ENCODE peak calls at places on chromosomes 4 and X, in six cellular contexts. B is K562, S is GM12878, M is endothelial cell of umbilical vein, E is A549, J is HepG2. D is an unnamed sample.
A peak's percentile ranks its signal among the peaks of the same experiment; 100 is the strongest.

GRCh38 chrX:57119416-57119815 is 1.9 kb downstream of the SPIN2B start:
- DNase-seq in J (no peak), E (no peak), S (no peak), B (no peak), M (no peak), D (no peak)

GRCh38 chrX:148811236-148811635 is 310.8 kb downstream of the AFF2 start:
- DNase-seq in B (no peak), J (no peak), S (no peak), M (no peak), E (no peak), D (no peak)

GRCh38 chr4:75708218-75708691 is 16.1 kb upstream of the USO1 start:
- DNase-seq in E (peak; percentile 50), J (peak; percentile 43), S (no peak), M (no peak), B (no peak), D (peak; percentile 42)

GRCh38 chrX:26649534-26649933 is 433.6 kb downstream of the MAGEB5 start:
- DNase-seq in S (no peak), J (peak; percentile 4), B (peak; percentile 22), M (no peak), E (peak; percentile 35), D (peak; percentile 37)

GRCh38 chrX:49915352-49916222 is 6.8 kb upstream of the CLCN5 start:
- DNase-seq in B (peak; percentile 38), E (peak; percentile 57), J (peak; percentile 33), M (peak; percentile 49), S (no peak), D (peak; percentile 64)

GRCh38 chrX:12349201-12349600 is 210.9 kb downstream of the FRMPD4 start:
- DNase-seq in S (no peak), J (no peak), B (no peak), M (no peak), E (peak; percentile 5), D (no peak)

GRCh38 chr4:168826620-168827019 is 183.4 kb downstream of the CBR4 start:
- DNase-seq in E (no peak), J (no peak), S (no peak), B (no peak), M (no peak), D (no peak)

GRCh38 chr4:159382875-159383568 is 280.1 kb downstream of the RAPGEF2 start:
- DNase-seq in E (no peak), M (peak; percentile 73), J (no peak), B (no peak), S (no peak), D (no peak)

GRCh38 chrX:42695800-42696358 is 82.1 kb downstream of the PPP1R2C start:
- DNase-seq in J (no peak), S (no peak), B (no peak), E (no peak), M (no peak), D (no peak)

GRCh38 chr4:177861551-177862094 is 419.4 kb upstream of the AGA start:
- DNase-seq in J (no peak), E (no peak), S (no peak), B (no peak), M (no peak), D (no peak)

GRCh38 chrX:66833426-66833825 is 194.5 kb upstream of the EDA2R start:
- DNase-seq in S (peak; percentile 1), B (no peak), J (no peak), M (no peak), E (no peak), D (no peak)

GRCh38 chrX:124229374-124229773 is 103.1 kb upstream of the TEX13D start:
- DNase-seq in M (no peak), J (no peak), E (no peak), B (no peak), S (no peak), D (no peak)

GRCh38 chrX:31124536-31124935 is 52.7 kb upstream of the FTHL17 start:
- DNase-seq in M (peak; percentile 18), S (no peak), B (no peak), E (no peak), J (no peak), D (no peak)

GRCh38 chr4:88242144-88242543 is 42.2 kb downstream of the PPM1K start:
- DNase-seq in B (no peak), S (no peak), M (no peak), E (no peak), J (peak; percentile 55), D (no peak)

GRCh38 chr4:52641853-52642563 is 17.1 kb downstream of the USP46 start:
- DNase-seq in E (no peak), J (no peak), B (no peak), S (peak; percentile 67), M (peak; percentile 66), D (no peak)

GRCh38 chr4:121817701-121818100 is 6.0 kb downstream of the CCNA2 start:
- DNase-seq in J (no peak), B (no peak), E (no peak), S (no peak), M (no peak), D (no peak)

GRCh38 chr4:67934628-67935027 is 28.7 kb downstream of the TMPRSS11A start:
- DNase-seq in B (no peak), M (peak; percentile 89), S (no peak), E (no peak), J (no peak), D (no peak)

GRCh38 chr4:83013420-83013867 is 2.8 kb upstream of the LIN54 start:
- DNase-seq in S (no peak), B (no peak), M (no peak), J (no peak), E (no peak), D (peak; percentile 29)

DNA sequence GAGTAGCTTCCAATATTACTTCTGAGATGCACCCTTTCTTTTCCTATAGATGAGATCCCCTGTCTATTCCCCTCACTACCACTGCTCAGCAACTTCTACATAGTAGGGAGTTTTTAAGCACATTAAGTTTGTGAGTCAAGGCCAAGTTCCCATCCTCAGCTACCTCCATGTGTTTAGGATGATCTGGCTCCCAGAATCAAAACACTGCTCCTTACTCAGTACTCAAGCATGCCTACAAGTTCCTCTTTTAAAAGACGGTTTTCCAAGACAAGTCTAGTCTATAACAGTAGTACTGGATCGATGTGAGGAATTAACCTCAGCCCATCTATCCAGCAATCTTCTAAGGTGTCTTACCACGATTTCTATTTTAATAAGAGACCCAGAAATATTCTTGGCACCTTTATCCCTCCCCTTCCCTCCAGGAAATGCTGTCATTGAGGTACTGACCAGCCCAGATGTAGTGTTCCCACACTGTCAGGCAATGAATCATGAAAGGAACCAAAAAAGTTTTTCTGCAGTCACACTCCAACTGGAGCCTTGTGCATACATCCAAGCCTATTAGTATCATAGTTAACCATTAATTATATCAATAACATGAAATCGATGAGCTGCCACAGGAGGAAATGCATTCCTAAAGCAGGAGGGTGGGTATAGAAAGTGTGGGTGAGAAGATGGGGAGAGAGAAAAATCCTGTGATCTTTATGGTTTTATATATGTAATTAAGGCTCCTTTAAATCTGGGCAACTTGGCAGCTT is 29.6 kb downstream of the AREG start:
- DNase-seq in S (no peak), B (no peak), J (no peak), E (no peak), M (peak; percentile 44), D (no peak)
- TF ChIP-seq MYC in S (no peak), B (no peak), J (no peak), E (no peak), M (no peak), D (no peak)

GRCh38 chrX:3713225-3713936 is at the start of gene PRKX:
- DNase-seq in J (no peak), S (peak; percentile 13), B (peak; percentile 83), M (peak; percentile 43), E (peak; percentile 61), D (peak; percentile 78)
- TF ChIP-seq MAX in J (no peak), S (no peak), B (no peak), M (no peak), E (no peak), D (no peak)

GRCh38 chr4:144645102-144645469 is 870 bp upstream of the HHIP start:
- DNase-seq in J (no peak), M (no peak), E (no peak), S (no peak), B (no peak), D (no peak)

GRCh38 chr4:144648042-144648441 is 2.1 kb downstream of the HHIP start:
- DNase-seq in M (no peak), B (no peak), S (no peak), J (no peak), E (no peak), D (no peak)

GRCh38 chr4:144645621-144646522 is at the start of gene HHIP:
- DNase-seq in B (peak; percentile 42), S (no peak), J (peak; percentile 1), E (peak; percentile 14), M (peak; percentile 88), D (no peak)

GRCh38 chr4:144647095-144647959 is 1.4 kb downstream of the HHIP start:
- DNase-seq in B (peak; percentile 47), S (no peak), M (peak; percentile 57), E (no peak), J (no peak), D (no peak)

DNA sequence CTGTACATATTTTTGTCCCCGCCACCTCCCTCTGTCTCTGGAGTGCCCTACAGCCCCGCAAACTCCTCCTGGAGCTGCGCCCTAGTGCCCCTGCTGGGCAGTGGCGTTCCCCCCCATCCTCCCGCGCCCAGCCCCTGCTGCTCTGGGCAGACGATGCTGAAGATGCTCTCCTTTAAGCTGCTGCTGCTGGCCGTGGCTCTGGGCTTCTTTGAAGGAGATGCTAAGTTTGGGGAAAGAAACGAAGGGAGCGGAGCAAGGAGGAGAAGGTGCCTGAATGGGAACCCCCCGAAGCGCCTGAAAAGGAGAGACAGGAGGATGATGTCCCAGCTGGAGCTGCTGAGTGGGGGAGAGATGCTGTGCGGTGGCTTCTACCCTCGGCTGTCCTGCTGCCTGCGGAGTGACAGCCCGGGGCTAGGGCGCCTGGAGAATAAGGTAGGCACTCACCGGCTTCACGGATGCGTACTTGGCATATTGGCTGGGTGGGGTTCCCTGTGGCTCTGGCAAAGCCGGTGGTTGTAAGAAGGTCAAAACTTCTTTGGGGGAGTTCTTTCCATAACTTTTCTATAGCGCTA is 653 bp downstream of the HHIP start:
- DNase-seq in B (no peak), E (no peak), M (peak; percentile 53), S (no peak), J (no peak), D (no peak)
- TF ChIP-seq CTCF in B (no peak), E (no peak), M (no peak), S (no peak), J (no peak), D (no peak)

GRCh38 chr4:56655627-56656345 is 25.3 kb downstream of the HOPX start:
- DNase-seq in B (no peak), S (no peak), J (no peak), M (peak; percentile 46), E (no peak), D (no peak)

GRCh38 chr4:56656346-56656643 is 24.8 kb downstream of the HOPX start:
- DNase-seq in B (no peak), S (no peak), M (peak; percentile 11), E (no peak), J (no peak), D (no peak)

GRCh38 chr4:56658410-56659003 is 22.6 kb downstream of the HOPX start:
- DNase-seq in E (no peak), J (no peak), S (no peak), M (no peak), B (no peak), D (no peak)

GRCh38 chr4:56657818-56658217 is 23.3 kb downstream of the HOPX start:
- DNase-seq in E (no peak), S (no peak), J (no peak), M (no peak), B (no peak), D (no peak)

DNA sequence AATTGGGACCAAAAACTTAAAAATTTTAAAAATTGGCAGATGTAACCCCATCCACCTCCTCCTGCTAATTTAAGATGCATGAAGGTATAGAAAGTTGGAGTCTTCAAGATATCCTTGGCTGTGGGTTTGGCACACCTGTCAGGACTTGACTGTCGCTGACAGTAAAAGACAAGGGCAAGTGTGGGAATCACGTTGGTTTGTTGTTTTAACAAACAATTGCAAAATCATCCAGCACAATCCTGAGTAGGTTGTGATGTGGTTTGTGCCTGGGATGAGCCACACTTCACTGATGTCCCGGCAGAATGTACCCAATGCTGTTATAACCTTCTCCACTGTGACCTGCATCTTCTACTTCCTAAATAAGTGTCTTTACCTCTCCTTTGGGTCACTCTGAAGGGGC is 24.0 kb downstream of the HOPX start:
- DNase-seq in M (no peak), J (no peak), B (no peak), E (no peak), S (no peak), D (no peak)
- TF ChIP-seq MYC in M (no peak), J (no peak), B (no peak), E (no peak), S (no peak), D (no peak)